ENCODE peak calls at places on chromosomes 5 and 9, in nine cellular contexts. H is mucosa of descending colon, B is neural crest cell, S is A549, W is osteocyte, E is hepatocyte, V is thyroid gland, G is psoas muscle, R is prostate gland. D is an unnamed sample.

GRCh38 chr9:78982849-78983248 is 588.9 kb upstream of the TLE4 start:
- DNase-seq in H (no peak), B (no peak), S (no peak), W (no peak), E (no peak), V (no peak), G (no peak), R (no peak), D (peak)

GRCh38 chr5:134146651-134147544 is 29.9 kb downstream of the SKP1 start:
- DNase-seq in H (no peak), B (no peak), S (no peak), W (peak), E (no peak), V (no peak), G (no peak), R (no peak), D (no peak)

GRCh38 chr9:72460342-72461312 is 60.8 kb upstream of the TMC1 start:
- DNase-seq in H (no peak), B (no peak), S (peak), W (no peak), E (no peak), V (no peak), G (no peak), R (no peak), D (no peak)

GRCh38 chr9:20592673-20593072 is 29.6 kb downstream of the MLLT3 start:
- DNase-seq in H (no peak), B (no peak), S (no peak), W (no peak), E (no peak), V (no peak), G (no peak), R (no peak), D (no peak)

GRCh38 chr5:62937661-62938558 is 359.3 kb downstream of the LRRC70 start:
- DNase-seq in H (no peak), B (no peak), S (no peak), W (no peak), E (peak), V (peak), G (no peak), R (no peak), D (no peak)

GRCh38 chr5:40755093-40755406 is 711 bp downstream of the TTC33 start:
- DNase-seq in H (peak), B (peak), S (peak), W (no peak), E (peak), V (peak), G (peak), R (peak), D (peak)

GRCh38 chr5:179763215-179763945 is 30.4 kb upstream of the LTC4S start:
- DNase-seq in H (no peak), B (peak), S (peak), W (no peak), E (peak), V (peak), G (peak), R (peak), D (peak)

GRCh38 chr9:79611091-79611614 is 39.4 kb downstream of the TLE4 start:
- DNase-seq in H (no peak), B (no peak), S (no peak), W (no peak), E (no peak), V (no peak), G (no peak), R (no peak), D (peak)

GRCh38 chr5:44860267-44860666 is 51.5 kb downstream of the MRPS30 start:
- DNase-seq in H (no peak), B (no peak), S (no peak), W (no peak), E (no peak), V (no peak), G (no peak), R (no peak), D (no peak)

GRCh38 chr5:44868541-44868940 is 59.8 kb downstream of the MRPS30 start:
- DNase-seq in H (no peak), B (no peak), S (no peak), W (no peak), E (no peak), V (no peak), G (no peak), R (no peak), D (no peak)

DNA sequence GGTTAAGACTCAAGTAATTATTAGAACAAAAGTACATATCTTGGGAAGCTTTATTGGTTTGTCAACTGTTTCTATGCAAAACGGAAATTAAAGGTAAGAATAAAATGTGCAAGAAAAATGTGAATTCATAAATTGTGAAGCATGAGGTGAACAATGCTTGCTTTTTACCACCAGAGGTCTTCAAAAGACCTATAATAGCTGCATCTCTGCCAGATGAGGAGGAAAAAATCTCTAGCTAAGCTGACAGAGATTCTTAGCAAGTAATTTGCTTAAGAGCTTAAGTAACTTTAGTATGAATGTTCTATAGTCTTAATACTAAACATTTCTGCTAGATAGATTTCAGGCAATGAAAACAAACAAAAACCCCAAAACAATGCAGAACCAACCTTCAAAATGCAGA is 54.1 kb downstream of the MRPS30 start:
- DNase-seq in H (no peak), B (no peak), S (peak), W (no peak), E (no peak), V (no peak), G (no peak), R (no peak), D (no peak)
- TF ChIP-seq CTCF in H (no peak), B (peak), S (peak), W (peak), E (peak), V (peak), G (no peak), R (no peak), D (peak)

GRCh38 chr5:148104226-148104625 is 40.4 kb downstream of the SPINK5 start:
- DNase-seq in H (no peak), B (no peak), S (no peak), W (no peak), E (no peak), V (no peak), G (no peak), R (no peak), D (no peak)

GRCh38 chr5:148113243-148113642 is 49.5 kb downstream of the SPINK5 start:
- DNase-seq in H (no peak), B (no peak), S (no peak), W (no peak), E (no peak), V (no peak), G (no peak), R (no peak), D (no peak)

DNA sequence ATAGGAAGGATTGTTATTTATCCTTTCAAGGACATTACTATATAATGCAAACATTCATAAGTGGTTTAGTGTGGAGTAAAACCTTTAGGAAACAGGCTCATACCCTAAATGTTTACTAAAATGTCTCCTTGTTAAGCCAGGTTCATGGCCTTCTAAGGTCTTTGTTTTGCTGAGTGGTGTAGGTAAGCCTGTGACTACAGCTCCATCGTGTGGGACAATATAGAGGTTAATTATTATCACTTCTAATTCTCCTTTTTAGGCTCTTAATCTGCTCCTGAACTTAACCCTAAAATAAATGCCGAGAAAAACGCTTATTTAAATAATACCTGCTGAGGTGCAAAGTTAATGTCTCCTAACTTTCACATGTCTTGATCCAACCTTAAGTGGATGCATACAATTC is 43.8 kb downstream of the SPINK5 start:
- DNase-seq in H (no peak), B (no peak), S (no peak), W (no peak), E (peak), V (no peak), G (no peak), R (no peak), D (no peak)
- TF ChIP-seq CTCF in H (no peak), B (no peak), S (no peak), W (no peak), E (peak), V (no peak), G (no peak), R (peak), D (no peak)

DNA sequence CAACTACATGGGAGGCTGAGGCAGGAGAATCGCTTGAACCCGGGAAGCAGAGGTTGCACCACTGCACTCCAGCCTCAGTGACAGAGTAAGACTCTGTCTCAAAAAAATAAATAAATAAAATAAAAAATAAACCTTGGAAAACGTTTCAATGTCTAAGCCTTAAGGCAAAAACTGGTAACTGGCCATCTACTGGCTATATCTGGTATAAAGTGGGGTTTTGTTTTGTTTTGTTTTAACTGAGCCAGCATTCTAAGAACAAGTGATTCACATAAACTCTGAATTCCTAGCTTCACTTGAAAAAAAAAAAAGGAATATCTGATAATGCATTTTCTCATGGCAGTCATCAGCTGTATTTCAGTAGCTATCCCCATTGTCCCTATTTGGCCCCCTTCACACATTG is 126.1 kb upstream of the EFNA5 start:
- DNase-seq in H (no peak), B (no peak), S (no peak), W (no peak), E (no peak), V (no peak), G (no peak), R (no peak), D (no peak)
- TF ChIP-seq CTCF in H (no peak), B (peak), S (no peak), W (no peak), E (no peak), V (no peak), G (no peak), R (no peak), D (no peak)

GRCh38 chr5:159531554-159532105 is 201.3 kb upstream of the IL12B start:
- DNase-seq in H (no peak), B (no peak), S (no peak), W (no peak), E (no peak), V (no peak), G (no peak), R (no peak), D (no peak)
- TF ChIP-seq CTCF in H (no peak), B (peak), S (peak), W (peak), E (no peak), V (no peak), G (peak), R (no peak), D (peak)

GRCh38 chr5:51500-51823 is 40.5 kb upstream of the PLEKHG4B start:
- DNase-seq in H (no peak), B (no peak), S (no peak), W (no peak), E (no peak), V (no peak), G (no peak), R (no peak), D (no peak)
- TF ChIP-seq CTCF in H (no peak), B (no peak), S (no peak), W (no peak), E (no peak), V (no peak), G (no peak), R (no peak), D (no peak)

GRCh38 chr5:9284272-9284671 is 261.6 kb downstream of the SEMA5A start:
- DNase-seq in H (no peak), B (no peak), S (no peak), W (no peak), E (no peak), V (no peak), G (no peak), R (no peak), D (no peak)

GRCh38 chr5:9284781-9285307 is 261.0 kb downstream of the SEMA5A start:
- DNase-seq in H (no peak), B (no peak), S (no peak), W (no peak), E (no peak), V (no peak), G (no peak), R (no peak), D (peak)

GRCh38 chr5:9283473-9283872 is 262.4 kb downstream of the SEMA5A start:
- DNase-seq in H (no peak), B (no peak), S (no peak), W (no peak), E (no peak), V (no peak), G (no peak), R (no peak), D (no peak)

GRCh38 chr5:9283021-9283420 is 262.9 kb downstream of the SEMA5A start:
- DNase-seq in H (no peak), B (no peak), S (no peak), W (no peak), E (no peak), V (no peak), G (no peak), R (no peak), D (peak)

DNA sequence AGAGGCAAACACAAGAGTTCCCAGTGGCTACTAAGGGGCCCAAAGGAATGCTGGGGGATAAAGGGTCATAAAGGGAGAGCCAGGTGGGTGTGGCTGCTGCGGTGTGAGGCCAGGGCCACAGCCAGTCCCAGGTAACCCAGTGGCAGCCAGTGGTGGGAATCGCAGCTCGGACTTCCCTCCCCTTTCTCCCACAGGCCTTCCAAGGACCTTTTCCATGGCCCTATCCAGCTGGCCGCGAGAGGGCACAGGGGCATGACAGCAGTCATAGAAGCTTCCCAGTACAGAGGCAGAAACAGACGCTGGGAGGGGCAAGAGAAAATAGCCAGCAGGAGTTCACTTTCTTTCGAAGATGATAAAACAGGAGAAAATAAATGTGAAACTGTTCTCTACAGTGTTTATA is 257.6 kb downstream of the SEMA5A start:
- DNase-seq in H (no peak), B (no peak), S (no peak), W (no peak), E (no peak), V (no peak), G (no peak), R (no peak), D (no peak)
- TF ChIP-seq CTCF in H (no peak), B (no peak), S (no peak), W (no peak), E (no peak), V (no peak), G (no peak), R (no peak), D (no peak)

D was measured in HFFc6.